ENCODE peak calls at places on chromosomes 13 and 19, in seven cellular contexts. One of them, this sample, is unnamed. For H3K4me1, the result is how much of the 10 kb centered on the place peaks cover.

GRCh38 chr13:108214511-108215383 is 589 bp downstream of the LIG4 start:
- DNase-seq in suprapubic skin: peak
- DNase-seq in body of pancreas: peak
- DNase-seq in mesenchymal stem cell: peak
- DNase-seq in colonic mucosa: peak
- DNase-seq in foreskin keratinocyte: no peak
- DNase-seq in left lung: peak
- DNase-seq in this sample: peak

GRCh38 chr13:45325806-45326205 is 15.2 kb downstream of the TPT1 start:
- DNase-seq in foreskin keratinocyte: peak
- DNase-seq in mesenchymal stem cell: peak
- DNase-seq in suprapubic skin: no peak
- DNase-seq in left lung: no peak
- DNase-seq in colonic mucosa: no peak
- DNase-seq in body of pancreas: peak
- DNase-seq in this sample: no peak

GRCh38 chr13:113901231-113901630 is 37.4 kb upstream of the GAS6 start:
- DNase-seq in left lung: no peak
- DNase-seq in foreskin keratinocyte: no peak
- DNase-seq in mesenchymal stem cell: no peak
- DNase-seq in suprapubic skin: no peak
- DNase-seq in colonic mucosa: peak
- DNase-seq in body of pancreas: no peak
- DNase-seq in this sample: no peak

GRCh38 chr19:18278521-18279265 is 2.7 kb downstream of the JUND start:
- DNase-seq in mesenchymal stem cell: peak
- DNase-seq in colonic mucosa: peak
- DNase-seq in left lung: no peak
- DNase-seq in foreskin keratinocyte: no peak
- DNase-seq in body of pancreas: peak
- DNase-seq in suprapubic skin: no peak
- DNase-seq in this sample: no peak

GRCh38 chr19:45852941-45853340 is 10.0 kb downstream of the SYMPK start:
- DNase-seq in foreskin keratinocyte: no peak
- DNase-seq in colonic mucosa: no peak
- DNase-seq in left lung: peak
- DNase-seq in body of pancreas: no peak
- DNase-seq in mesenchymal stem cell: no peak
- DNase-seq in suprapubic skin: no peak
- DNase-seq in this sample: peak

GRCh38 chr19:48551437-48552302 is at the start of gene SULT2B1:
- DNase-seq in left lung: peak
- DNase-seq in foreskin keratinocyte: no peak
- DNase-seq in body of pancreas: peak
- DNase-seq in colonic mucosa: peak
- DNase-seq in suprapubic skin: no peak
- DNase-seq in mesenchymal stem cell: no peak
- DNase-seq in this sample: peak

GRCh38 chr13:22014469-22014868 is 343.6 kb downstream of the FGF9 start:
- DNase-seq in foreskin keratinocyte: peak
- DNase-seq in suprapubic skin: no peak
- DNase-seq in body of pancreas: no peak
- DNase-seq in colonic mucosa: no peak
- DNase-seq in left lung: no peak
- DNase-seq in mesenchymal stem cell: peak
- DNase-seq in this sample: no peak

GRCh38 chr19:44050740-44051653 is 839 bp upstream of the ZNF223 start:
- DNase-seq in suprapubic skin: no peak
- DNase-seq in left lung: no peak
- DNase-seq in foreskin keratinocyte: no peak
- DNase-seq in colonic mucosa: peak
- DNase-seq in mesenchymal stem cell: peak
- DNase-seq in body of pancreas: peak
- DNase-seq in this sample: no peak

GRCh38 chr13:83905641-83906040 is 23.4 kb upstream of the SLITRK1 start:
- DNase-seq in body of pancreas: no peak
- DNase-seq in suprapubic skin: no peak
- DNase-seq in mesenchymal stem cell: no peak
- DNase-seq in left lung: no peak
- DNase-seq in foreskin keratinocyte: no peak
- DNase-seq in colonic mucosa: no peak
- DNase-seq in this sample: no peak

GRCh38 chr13:74695021-74695800 is 561.0 kb upstream of the KLF12 start:
- DNase-seq in left lung: no peak
- DNase-seq in suprapubic skin: no peak
- DNase-seq in colonic mucosa: no peak
- DNase-seq in foreskin keratinocyte: no peak
- DNase-seq in body of pancreas: no peak
- DNase-seq in mesenchymal stem cell: no peak
- DNase-seq in this sample: no peak

GRCh38 chr13:110536006-110536693 is 25.4 kb downstream of the RAB20 start:
- DNase-seq in mesenchymal stem cell: no peak
- DNase-seq in foreskin keratinocyte: no peak
- DNase-seq in body of pancreas: no peak
- DNase-seq in left lung: peak
- DNase-seq in suprapubic skin: peak
- DNase-seq in colonic mucosa: no peak
- DNase-seq in this sample: no peak

GRCh38 chr19:30268601-30269000 is 103.6 kb upstream of the ZNF536 start:
- DNase-seq in left lung: no peak
- DNase-seq in foreskin keratinocyte: no peak
- DNase-seq in suprapubic skin: no peak
- DNase-seq in body of pancreas: no peak
- DNase-seq in colonic mucosa: no peak
- DNase-seq in mesenchymal stem cell: no peak
- DNase-seq in this sample: no peak

GRCh38 chr13:87123987-87124784 is 547.0 kb upstream of the SLITRK5 start:
- DNase-seq in body of pancreas: no peak
- DNase-seq in foreskin keratinocyte: peak
- DNase-seq in left lung: no peak
- DNase-seq in colonic mucosa: no peak
- DNase-seq in mesenchymal stem cell: peak
- DNase-seq in suprapubic skin: no peak
- DNase-seq in this sample: no peak

GRCh38 chr19:778910-779653 is 18.2 kb upstream of the PTBP1 start:
- DNase-seq in mesenchymal stem cell: peak
- DNase-seq in left lung: no peak
- DNase-seq in colonic mucosa: no peak
- DNase-seq in body of pancreas: peak
- DNase-seq in foreskin keratinocyte: peak
- DNase-seq in suprapubic skin: peak
- DNase-seq in this sample: no peak

GRCh38 chr13:99425485-99426341 is 75.6 kb upstream of the TM9SF2 start:
- DNase-seq in foreskin keratinocyte: no peak
- DNase-seq in mesenchymal stem cell: no peak
- DNase-seq in body of pancreas: no peak
- DNase-seq in colonic mucosa: peak
- DNase-seq in left lung: peak
- DNase-seq in suprapubic skin: no peak
- DNase-seq in this sample: no peak

GRCh38 chr13:44470623-44471562 is 97.3 kb downstream of the SERP2 start:
- DNase-seq in mesenchymal stem cell: peak
- DNase-seq in colonic mucosa: no peak
- DNase-seq in left lung: no peak
- DNase-seq in foreskin keratinocyte: no peak
- DNase-seq in suprapubic skin: no peak
- DNase-seq in body of pancreas: no peak
- DNase-seq in this sample: no peak

DNA sequence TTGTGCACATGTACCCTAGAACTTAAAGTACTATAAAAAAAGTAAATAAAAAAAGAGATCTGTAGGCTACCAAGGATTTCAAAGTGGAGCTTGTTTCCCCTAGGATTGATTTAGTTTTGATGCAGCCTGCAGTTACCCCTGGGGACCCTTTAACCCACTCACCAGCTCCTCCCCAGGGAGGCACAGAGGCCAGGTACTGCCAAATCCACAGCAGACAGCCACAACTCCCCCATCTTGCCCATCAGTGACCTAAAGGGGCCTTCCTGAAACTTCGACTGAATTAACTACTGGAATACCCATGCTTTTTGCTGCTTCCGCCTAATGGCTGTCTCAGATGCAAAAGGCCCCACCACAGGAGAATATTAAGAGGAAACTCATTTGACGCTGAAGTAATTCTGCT is 95.1 kb downstream of the FOXO1 start:
- DNase-seq in body of pancreas: no peak
- DNase-seq in colonic mucosa: no peak
- DNase-seq in left lung: no peak
- DNase-seq in suprapubic skin: no peak
- DNase-seq in foreskin keratinocyte: no peak
- DNase-seq in mesenchymal stem cell: no peak
- DNase-seq in this sample: no peak
- H3K27ac ChIP-seq in body of pancreas: no peak
- H3K27ac ChIP-seq in colonic mucosa: no peak
- H3K27ac ChIP-seq in left lung: no peak
- H3K27ac ChIP-seq in suprapubic skin: no peak
- H3K27ac ChIP-seq in foreskin keratinocyte: no peak
- H3K27ac ChIP-seq in mesenchymal stem cell: no peak
- H3K27ac ChIP-seq in this sample: no peak

GRCh38 chr19:38733493-38734175 is 10.6 kb downstream of the CAPN12 start:
- DNase-seq in mesenchymal stem cell: peak
- DNase-seq in suprapubic skin: no peak
- DNase-seq in colonic mucosa: peak
- DNase-seq in left lung: no peak
- DNase-seq in foreskin keratinocyte: no peak
- DNase-seq in body of pancreas: peak
- DNase-seq in this sample: peak
- H3K4me1 ChIP-seq in mesenchymal stem cell: under half
- H3K4me1 ChIP-seq in suprapubic skin: half or more
- H3K4me1 ChIP-seq in colonic mucosa: under half
- H3K4me1 ChIP-seq in left lung: half or more
- H3K4me1 ChIP-seq in foreskin keratinocyte: under half
- H3K4me1 ChIP-seq in body of pancreas: half or more
- H3K4me1 ChIP-seq in this sample: under half

GRCh38 chr19:4018775-4019504 is 11.4 kb downstream of the PIAS4 start:
- DNase-seq in colonic mucosa: no peak
- DNase-seq in suprapubic skin: no peak
- DNase-seq in left lung: no peak
- DNase-seq in mesenchymal stem cell: no peak
- DNase-seq in foreskin keratinocyte: no peak
- DNase-seq in body of pancreas: no peak
- DNase-seq in this sample: no peak

GRCh38 chr19:4016486-4016885 is 8.9 kb downstream of the PIAS4 start:
- DNase-seq in foreskin keratinocyte: no peak
- DNase-seq in colonic mucosa: no peak
- DNase-seq in suprapubic skin: no peak
- DNase-seq in left lung: no peak
- DNase-seq in mesenchymal stem cell: no peak
- DNase-seq in body of pancreas: no peak
- DNase-seq in this sample: no peak

GRCh38 chr19:4019578-4019977 is 12.0 kb downstream of the PIAS4 start:
- DNase-seq in mesenchymal stem cell: no peak
- DNase-seq in left lung: no peak
- DNase-seq in body of pancreas: no peak
- DNase-seq in suprapubic skin: no peak
- DNase-seq in foreskin keratinocyte: no peak
- DNase-seq in colonic mucosa: no peak
- DNase-seq in this sample: no peak

GRCh38 chr19:4016903-4017638 is 9.5 kb downstream of the PIAS4 start:
- DNase-seq in foreskin keratinocyte: no peak
- DNase-seq in left lung: no peak
- DNase-seq in body of pancreas: no peak
- DNase-seq in mesenchymal stem cell: no peak
- DNase-seq in colonic mucosa: no peak
- DNase-seq in suprapubic skin: no peak
- DNase-seq in this sample: no peak

GRCh38 chr19:4018140-4018613 is 10.6 kb downstream of the PIAS4 start:
- DNase-seq in mesenchymal stem cell: no peak
- DNase-seq in suprapubic skin: no peak
- DNase-seq in foreskin keratinocyte: no peak
- DNase-seq in colonic mucosa: no peak
- DNase-seq in left lung: no peak
- DNase-seq in body of pancreas: no peak
- DNase-seq in this sample: no peak
- H3K27ac ChIP-seq in mesenchymal stem cell: no peak
- H3K27ac ChIP-seq in suprapubic skin: no peak
- H3K27ac ChIP-seq in foreskin keratinocyte: no peak
- H3K27ac ChIP-seq in colonic mucosa: no peak
- H3K27ac ChIP-seq in left lung: no peak
- H3K27ac ChIP-seq in body of pancreas: no peak
- H3K27ac ChIP-seq in this sample: no peak

GRCh38 chr19:13100871-13101589 is 1.6 kb downstream of the LYL1 start:
- DNase-seq in colonic mucosa: no peak
- DNase-seq in foreskin keratinocyte: no peak
- DNase-seq in suprapubic skin: no peak
- DNase-seq in mesenchymal stem cell: no peak
- DNase-seq in body of pancreas: no peak
- DNase-seq in left lung: no peak
- DNase-seq in this sample: no peak
- H3K4me1 ChIP-seq in colonic mucosa: under half
- H3K4me1 ChIP-seq in foreskin keratinocyte: under half
- H3K4me1 ChIP-seq in suprapubic skin: half or more
- H3K4me1 ChIP-seq in mesenchymal stem cell: under half
- H3K4me1 ChIP-seq in body of pancreas: under half
- H3K4me1 ChIP-seq in left lung: half or more
- H3K4me1 ChIP-seq in this sample: half or more

GRCh38 chr19:15776991-15777787 is 10.3 kb upstream of the OR10H5 start:
- DNase-seq in mesenchymal stem cell: no peak
- DNase-seq in foreskin keratinocyte: no peak
- DNase-seq in left lung: no peak
- DNase-seq in suprapubic skin: no peak
- DNase-seq in colonic mucosa: no peak
- DNase-seq in body of pancreas: no peak
- DNase-seq in this sample: peak
- H3K27ac ChIP-seq in mesenchymal stem cell: no peak
- H3K27ac ChIP-seq in foreskin keratinocyte: no peak
- H3K27ac ChIP-seq in left lung: no peak
- H3K27ac ChIP-seq in suprapubic skin: no peak
- H3K27ac ChIP-seq in colonic mucosa: no peak
- H3K27ac ChIP-seq in body of pancreas: no peak
- H3K27ac ChIP-seq in this sample: no peak

GRCh38 chr19:38861368-38861767 is 11.6 kb upstream of the HNRNPL start:
- DNase-seq in mesenchymal stem cell: no peak
- DNase-seq in colonic mucosa: no peak
- DNase-seq in left lung: no peak
- DNase-seq in body of pancreas: no peak
- DNase-seq in suprapubic skin: no peak
- DNase-seq in foreskin keratinocyte: no peak
- DNase-seq in this sample: no peak
- H3K4me1 ChIP-seq in mesenchymal stem cell: under half
- H3K4me1 ChIP-seq in colonic mucosa: under half
- H3K4me1 ChIP-seq in left lung: under half
- H3K4me1 ChIP-seq in body of pancreas: under half
- H3K4me1 ChIP-seq in suprapubic skin: under half
- H3K4me1 ChIP-seq in foreskin keratinocyte: under half
- H3K4me1 ChIP-seq in this sample: under half

DNA sequence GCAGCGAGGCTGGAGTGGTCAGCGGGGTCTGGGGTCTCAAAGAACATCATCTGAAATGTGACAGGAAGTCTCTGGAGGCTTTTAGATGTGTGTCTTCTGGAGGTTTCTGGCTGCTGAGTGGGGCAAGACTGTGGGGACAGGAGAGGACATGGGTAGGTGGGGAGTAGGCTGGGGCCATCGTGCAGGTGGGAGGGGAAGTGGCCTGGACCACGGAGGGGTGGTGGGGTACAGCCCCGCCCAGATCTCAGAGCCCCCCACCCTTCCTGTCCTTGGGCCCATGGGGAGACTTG is 6.2 kb downstream of the AP1M1 start:
- DNase-seq in colonic mucosa: no peak
- DNase-seq in mesenchymal stem cell: no peak
- DNase-seq in suprapubic skin: no peak
- DNase-seq in body of pancreas: no peak
- DNase-seq in foreskin keratinocyte: no peak
- DNase-seq in left lung: no peak
- DNase-seq in this sample: no peak
- H3K27ac ChIP-seq in colonic mucosa: no peak
- H3K27ac ChIP-seq in mesenchymal stem cell: no peak
- H3K27ac ChIP-seq in suprapubic skin: no peak
- H3K27ac ChIP-seq in body of pancreas: no peak
- H3K27ac ChIP-seq in foreskin keratinocyte: no peak
- H3K27ac ChIP-seq in left lung: no peak
- H3K27ac ChIP-seq in this sample: no peak

This sample was measured in upper lobe of right lung.